ENCODE peak calls at places on chromosomes 7 and 10, in four cellular contexts. Y, J, N and Q are unnamed samples.

GRCh38 chr7:107167483-107168232 is 1.1 kb upstream of the HBP1 start:
- DNase-seq in Y (peak; percentile 78), J (no peak), N (peak; percentile 74), Q (no peak)

GRCh38 chr10:118594392-118595063 is 920 bp downstream of the PRLHR start:
- DNase-seq in Y (no peak), J (no peak), N (peak; percentile 62), Q (no peak)

GRCh38 chr7:51029586-51030230 is 247.0 kb upstream of the GRB10 start:
- DNase-seq in Y (no peak), J (no peak), N (no peak), Q (no peak)

GRCh38 chr10:100364735-100365391 is 17.8 kb downstream of the SCD start:
- DNase-seq in Y (peak; percentile 75), J (no peak), N (peak; percentile 93), Q (peak; percentile 97)

GRCh38 chr7:133230591-133231194 is 22.2 kb upstream of the EXOC4 start:
- DNase-seq in Y (no peak), J (peak; percentile 9), N (no peak), Q (no peak)

GRCh38 chr7:138195207-138195606 is 118.9 kb downstream of the AKR1D1 start:
- DNase-seq in Y (no peak), J (no peak), N (no peak), Q (no peak)

GRCh38 chr10:114821915-114822770 is 563 bp downstream of the FHIP2A start:
- DNase-seq in Y (no peak), J (peak; percentile 11), N (peak; percentile 63), Q (peak; percentile 60)

GRCh38 chr10:58952747-58953466 is 223.5 kb upstream of the PHYHIPL start:
- DNase-seq in Y (no peak), J (no peak), N (no peak), Q (peak; percentile 51)

GRCh38 chr10:58177362-58177947 is 90.2 kb downstream of the IPMK start:
- DNase-seq in Y (no peak), J (no peak), N (no peak), Q (no peak)

GRCh38 chr7:129949292-129950133 is 3.2 kb downstream of the UBE2H start:
- DNase-seq in Y (peak; percentile 89), J (no peak), N (no peak), Q (no peak)

GRCh38 chr7:151850484-151851159 is 26.3 kb downstream of the PRKAG2 start:
- DNase-seq in Y (no peak), J (no peak), N (peak; percentile 58), Q (no peak)

GRCh38 chr10:129911451-129912160 is 52.5 kb downstream of the EBF3 start:
- DNase-seq in Y (no peak), J (no peak), N (no peak), Q (no peak)

GRCh38 chr10:26389533-26389932 is 48.6 kb upstream of the APBB1IP start:
- DNase-seq in Y (no peak), J (no peak), N (no peak), Q (no peak)

GRCh38 chr7:33111614-33112013 is 2.4 kb upstream of the RP9 start:
- DNase-seq in Y (no peak), J (no peak), N (no peak), Q (no peak)

GRCh38 chr7:43553999-43554398 is 28.9 kb upstream of the STK17A start:
- DNase-seq in Y (no peak), J (no peak), N (no peak), Q (no peak)

GRCh38 chr10:130509881-130510689 is 373.9 kb downstream of the GLRX3 start:
- DNase-seq in Y (no peak), J (no peak), N (peak; percentile 40), Q (no peak)

GRCh38 chr7:9250876-9251275 is 817.5 kb downstream of the NXPH1 start:
- DNase-seq in Y (no peak), J (no peak), N (no peak), Q (no peak)

GRCh38 chr7:5596046-5596895 is 172.6 kb upstream of the TNRC18 start:
- DNase-seq in Y (peak; percentile 73), J (peak; percentile 46), N (no peak), Q (no peak)

GRCh38 chr10:35576730-35577129 is 28.4 kb upstream of the GJD4 start:
- DNase-seq in Y (no peak), J (no peak), N (no peak), Q (no peak)

GRCh38 chr7:117119192-117119924 is 166.1 kb downstream of the ST7 start:
- DNase-seq in Y (peak; percentile 5), J (peak; percentile 52), N (peak; percentile 68), Q (peak; percentile 74)